ENCODE peak calls at places on chromosome 20, in seven cellular contexts. Y is activated CD8-positive, alpha-beta T cell treated with anti-CD3 and anti-CD28 coated beads for 36 hours; N is thoracic aorta; O is fibroblast of lung; R is PC-3; P is HFFc6; J is endodermal cell. F is an unnamed sample.

GRCh38 chr20:56995635-56996075 is 270.8 kb downstream of the BMP7 start:
- DNase-seq in P (no peak), J (peak), R (peak), N (no peak), Y (peak), O (no peak), F (peak)

GRCh38 chr20:41717464-41717863 is 99.3 kb upstream of the CHD6 start:
- DNase-seq in J (no peak), R (no peak), O (peak), Y (no peak), N (no peak), P (no peak), F (no peak)

GRCh38 chr20:10578607-10579006 is 95.2 kb downstream of the JAG1 start:
- DNase-seq in J (no peak), N (no peak), O (peak), P (peak), R (peak), Y (no peak), F (no peak)

GRCh38 chr20:5844063-5844681 is 94.0 kb downstream of the SHLD1 start:
- DNase-seq in O (peak), Y (peak), N (no peak), R (peak), P (no peak), J (no peak), F (peak)

GRCh38 chr20:3710703-3711417 is 1.5 kb downstream of the SIGLEC1 start:
- DNase-seq in P (peak), R (peak), Y (peak), N (no peak), J (peak), O (peak), F (peak)

GRCh38 chr20:56893206-56893605 is 264.1 kb downstream of the TFAP2C start:
- DNase-seq in R (no peak), P (no peak), O (no peak), N (no peak), J (peak), Y (peak), F (no peak)

GRCh38 chr20:57703013-57703412 is 6.8 kb downstream of the PMEPA1 start:
- DNase-seq in J (no peak), P (no peak), Y (no peak), N (no peak), R (no peak), O (no peak), F (no peak)

GRCh38 chr20:45095753-45096371 is 5.1 kb downstream of the KCNS1 start:
- DNase-seq in Y (peak), O (peak), N (no peak), R (peak), J (peak), P (peak), F (peak)

GRCh38 chr20:62910217-62910766 is 16.0 kb downstream of the DIDO1 start:
- DNase-seq in P (no peak), Y (no peak), O (no peak), N (no peak), J (no peak), R (no peak), F (no peak)

GRCh38 chr20:5164645-5165399 is 38.0 kb downstream of the CDS2 start:
- DNase-seq in P (no peak), J (no peak), O (no peak), R (no peak), N (no peak), Y (no peak), F (no peak)

GRCh38 chr20:4190792-4191519 is 175.6 kb upstream of the RNF24 start:
- DNase-seq in Y (no peak), N (no peak), J (no peak), O (no peak), R (peak), P (no peak), F (no peak)

GRCh38 chr20:37711987-37712961 is 18.4 kb downstream of the CTNNBL1 start:
- DNase-seq in P (no peak), R (no peak), J (no peak), N (no peak), Y (no peak), O (no peak), F (no peak)

GRCh38 chr20:4684837-4685413 is 36.8 kb upstream of the PRND start:
- DNase-seq in J (no peak), R (peak), Y (no peak), O (peak), N (no peak), P (peak), F (no peak)

GRCh38 chr20:22576733-22577514 is 7.4 kb downstream of the FOXA2 start:
- DNase-seq in P (no peak), J (peak), Y (no peak), O (no peak), R (no peak), N (no peak), F (no peak)

GRCh38 chr20:49167811-49168507 is 20.2 kb downstream of the STAU1 start:
- DNase-seq in Y (no peak), R (no peak), P (peak), O (peak), J (no peak), N (no peak), F (no peak)

GRCh38 chr20:15699431-15700146 is 873.7 kb downstream of the KIF16B start:
- DNase-seq in P (no peak), R (peak), J (peak), Y (no peak), O (no peak), N (no peak), F (no peak)

GRCh38 chr20:49037962-49038387 is 8.1 kb upstream of the CSE1L start:
- DNase-seq in P (no peak), R (no peak), Y (peak), O (no peak), J (peak), N (no peak), F (no peak)

GRCh38 chr20:41029150-41029872 is 689 bp downstream of the TOP1 start:
- DNase-seq in P (no peak), J (peak), R (no peak), Y (peak), O (no peak), N (no peak), F (peak)

GRCh38 chr20:10619427-10619826 is 54.4 kb downstream of the JAG1 start:
- DNase-seq in O (peak), P (peak), N (no peak), J (no peak), R (peak), Y (no peak), F (no peak)

GRCh38 chr20:38049800-38050199 is 16.3 kb downstream of the RPRD1B start:
- DNase-seq in J (no peak), Y (no peak), O (peak), R (peak), N (no peak), P (peak), F (no peak)

DNA sequence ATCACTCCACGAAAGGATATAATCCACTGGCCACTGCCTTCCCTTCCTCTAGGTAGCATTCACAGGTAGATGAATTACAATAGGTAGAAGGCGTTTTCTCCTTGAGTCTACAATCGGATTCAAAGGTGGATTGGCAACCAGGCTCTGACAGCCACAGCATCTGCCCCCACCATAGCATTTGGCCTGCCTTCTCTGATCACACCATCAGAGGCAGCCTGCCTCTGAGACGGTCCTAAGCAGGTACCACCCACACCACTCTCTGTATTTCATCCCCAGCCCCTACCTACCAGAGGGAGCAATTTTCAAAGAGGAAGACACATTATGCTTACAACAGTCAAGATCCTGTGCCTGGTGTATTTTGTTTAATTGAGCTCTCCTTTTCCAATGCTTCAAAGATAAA is 210.5 kb upstream of the SPTLC3 start:
- DNase-seq in P (no peak), Y (no peak), N (no peak), O (no peak), J (peak), R (no peak), F (no peak)
- TF ChIP-seq CTCF in P (no peak), Y (no peak), N (no peak), O (no peak), J (peak), R (no peak), F (no peak)

GRCh38 chr20:36574278-36575065 is 1.1 kb downstream of the TGIF2 start:
- DNase-seq in Y (peak), J (peak), P (no peak), N (no peak), R (peak), O (peak), F (peak)
- TF ChIP-seq CTCF in Y (no peak), J (no peak), P (no peak), N (no peak), R (no peak), O (no peak), F (no peak)

GRCh38 chr20:46708172-46708860 is 1.1 kb upstream of the SLC2A10 start:
- DNase-seq in O (no peak), N (no peak), P (no peak), Y (peak), R (no peak), J (peak), F (no peak)
- TF ChIP-seq CTCF in O (no peak), N (no peak), P (peak), Y (peak), R (no peak), J (peak), F (peak)

DNA sequence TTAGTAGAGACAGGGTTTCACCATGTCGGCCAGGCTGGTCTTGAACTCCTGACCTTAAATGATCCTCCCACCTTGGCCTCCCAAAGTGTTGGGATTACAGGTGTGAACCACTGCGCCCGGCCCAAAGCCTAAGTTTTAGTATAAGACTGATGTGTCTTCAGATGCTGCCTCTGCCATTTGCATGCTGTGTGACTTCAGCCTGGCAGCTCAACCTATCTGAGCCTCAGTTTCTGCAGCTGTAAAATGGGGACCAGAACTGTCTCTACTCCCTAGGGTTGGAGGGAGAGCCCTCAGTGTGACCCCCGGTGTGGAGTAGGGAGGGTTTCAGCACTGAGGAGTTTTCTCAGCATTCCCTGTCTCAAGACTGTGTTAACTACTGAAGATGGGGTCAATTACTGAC is 64.6 kb downstream of the PHACTR3 start:
- DNase-seq in Y (no peak), R (no peak), O (no peak), N (no peak), J (no peak), P (no peak), F (no peak)
- TF ChIP-seq CTCF in Y (no peak), R (no peak), O (no peak), N (no peak), J (no peak), P (no peak), F (no peak)

GRCh38 chr20:768426-768978 is at the start of gene SLC52A3:
- DNase-seq in O (no peak), R (peak), Y (peak), J (peak), P (no peak), N (no peak), F (no peak)
- TF ChIP-seq CTCF in O (no peak), R (peak), Y (no peak), J (peak), P (peak), N (no peak), F (peak)

DNA sequence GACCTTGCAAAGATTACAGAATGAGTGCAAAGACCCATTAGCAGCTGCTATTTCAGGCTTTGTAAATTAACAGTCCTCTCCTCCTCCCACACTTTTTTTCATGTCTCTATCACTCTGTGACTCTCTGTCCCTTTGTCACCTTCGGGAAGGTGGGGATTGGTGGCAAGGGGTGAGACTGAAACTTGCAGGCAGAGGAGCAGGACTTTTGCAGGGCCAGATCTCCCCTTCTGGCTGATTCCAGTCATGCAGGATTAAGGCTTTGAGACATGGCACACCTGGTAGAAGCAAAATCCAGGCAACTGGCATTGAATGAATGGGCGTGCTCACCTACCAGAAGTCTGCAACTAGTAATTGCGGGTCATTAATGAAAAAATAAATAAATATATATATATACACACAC is 222.7 kb downstream of the TSHZ2 start:
- DNase-seq in Y (no peak), O (no peak), P (no peak), N (no peak), R (no peak), J (peak), F (no peak)
- TF ChIP-seq CTCF in Y (no peak), O (no peak), P (no peak), N (no peak), R (no peak), J (peak), F (no peak)

DNA sequence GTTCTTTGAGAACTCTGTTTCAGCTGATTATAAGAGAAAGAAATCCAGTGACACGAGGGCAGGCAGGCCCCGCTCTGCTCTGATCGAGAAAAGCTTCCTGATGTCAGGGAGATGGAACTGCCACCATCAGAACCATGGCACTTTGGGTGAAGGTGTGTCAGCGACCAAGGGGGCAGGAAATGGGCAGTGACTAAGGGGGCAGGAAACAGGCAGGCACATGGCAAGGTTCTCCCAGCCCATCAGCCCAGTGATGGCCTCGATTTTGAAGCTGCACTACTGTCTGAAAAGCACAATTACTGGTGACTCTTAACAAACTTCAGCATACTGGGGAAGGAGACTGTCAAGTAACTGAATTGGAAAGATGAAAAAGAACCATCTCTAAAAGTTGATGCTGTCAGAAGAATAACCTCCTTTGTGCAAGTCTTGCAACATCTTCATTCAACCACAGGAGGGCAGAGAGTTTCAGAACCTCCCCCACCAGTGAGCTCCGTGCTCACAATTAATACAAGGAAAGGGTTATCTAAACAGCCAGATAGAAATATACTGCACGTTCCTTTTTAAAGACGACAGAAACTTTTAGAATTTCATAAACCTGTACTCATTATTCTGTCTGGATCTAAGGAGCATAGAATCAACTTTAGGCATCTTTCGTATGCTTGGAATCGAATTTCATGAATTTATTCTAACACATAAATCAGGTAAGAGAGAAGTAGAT is 39.1 kb downstream of the TMX4 start:
- DNase-seq in N (no peak), Y (peak), J (peak), O (peak), P (peak), R (peak), F (peak)
- TF ChIP-seq CTCF in N (no peak), Y (peak), J (peak), O (peak), P (peak), R (peak), F (peak)

DNA sequence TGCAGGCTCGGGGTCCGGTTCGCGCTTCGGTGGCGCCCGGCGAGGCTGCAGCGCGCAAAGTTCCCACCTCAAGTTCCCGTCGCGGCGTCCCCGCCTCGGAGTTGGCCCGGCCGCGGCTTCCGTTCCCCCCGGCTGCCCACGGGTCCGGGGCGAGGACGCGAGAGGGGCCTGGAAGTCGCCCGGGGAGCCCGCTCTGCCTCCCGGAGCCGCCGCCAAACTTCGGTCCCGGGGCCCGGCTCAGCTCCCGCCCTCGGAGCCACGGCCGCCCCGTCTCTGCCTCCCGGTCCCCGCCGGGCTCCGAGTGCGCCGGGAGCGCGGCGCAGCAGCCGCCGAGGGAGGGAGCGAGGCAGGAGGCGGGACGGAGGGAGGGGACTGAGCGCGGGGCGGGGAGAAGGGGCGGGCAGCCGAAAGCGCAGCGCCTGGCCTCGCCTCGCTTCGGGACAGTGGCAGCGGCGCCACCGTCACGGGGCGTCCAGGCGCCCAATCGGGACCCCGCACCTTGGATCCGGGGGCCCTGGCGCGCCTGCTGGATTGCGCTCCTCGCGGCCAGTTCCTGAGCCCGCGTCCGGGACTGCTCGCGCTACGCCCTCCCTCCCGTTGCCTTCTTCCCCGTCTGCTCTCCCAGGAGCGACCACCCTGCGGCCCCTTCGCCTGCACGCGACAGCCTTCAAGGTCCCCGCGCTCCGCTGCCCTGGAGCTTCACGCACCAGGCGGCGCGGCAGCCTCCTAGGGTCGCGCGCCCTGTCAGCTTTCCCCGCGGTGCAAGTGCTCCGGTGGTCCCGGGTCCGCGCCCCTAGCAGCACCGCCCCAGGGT is at the start of gene KCNG1:
- DNase-seq in P (peak), Y (peak), J (peak), N (no peak), O (peak), R (peak), F (peak)
- TF ChIP-seq CTCF in P (peak), Y (no peak), J (peak), N (no peak), O (no peak), R (no peak), F (no peak)

GRCh38 chr20:21526776-21527175 is 12.9 kb upstream of the NKX2-2 start:
- DNase-seq in J (no peak), N (no peak), O (no peak), P (no peak), Y (no peak), R (peak), F (no peak)

GRCh38 chr20:21534453-21534852 is 20.6 kb upstream of the NKX2-2 start:
- DNase-seq in J (no peak), N (no peak), O (no peak), P (no peak), R (no peak), Y (no peak), F (no peak)

GRCh38 chr20:21527908-21528307 is 14.0 kb upstream of the NKX2-2 start:
- DNase-seq in P (no peak), O (no peak), R (no peak), J (no peak), N (no peak), Y (no peak), F (no peak)

GRCh38 chr20:21528870-21529269 is 15.0 kb upstream of the NKX2-2 start:
- DNase-seq in O (no peak), Y (no peak), R (no peak), J (no peak), P (no peak), N (no peak), F (no peak)

GRCh38 chr20:21529863-21530262 is 16.0 kb upstream of the NKX2-2 start:
- DNase-seq in J (no peak), N (no peak), O (no peak), P (no peak), R (peak), Y (no peak), F (peak)
- TF ChIP-seq CTCF in J (peak), N (no peak), O (no peak), P (peak), R (peak), Y (peak), F (peak)

DNA sequence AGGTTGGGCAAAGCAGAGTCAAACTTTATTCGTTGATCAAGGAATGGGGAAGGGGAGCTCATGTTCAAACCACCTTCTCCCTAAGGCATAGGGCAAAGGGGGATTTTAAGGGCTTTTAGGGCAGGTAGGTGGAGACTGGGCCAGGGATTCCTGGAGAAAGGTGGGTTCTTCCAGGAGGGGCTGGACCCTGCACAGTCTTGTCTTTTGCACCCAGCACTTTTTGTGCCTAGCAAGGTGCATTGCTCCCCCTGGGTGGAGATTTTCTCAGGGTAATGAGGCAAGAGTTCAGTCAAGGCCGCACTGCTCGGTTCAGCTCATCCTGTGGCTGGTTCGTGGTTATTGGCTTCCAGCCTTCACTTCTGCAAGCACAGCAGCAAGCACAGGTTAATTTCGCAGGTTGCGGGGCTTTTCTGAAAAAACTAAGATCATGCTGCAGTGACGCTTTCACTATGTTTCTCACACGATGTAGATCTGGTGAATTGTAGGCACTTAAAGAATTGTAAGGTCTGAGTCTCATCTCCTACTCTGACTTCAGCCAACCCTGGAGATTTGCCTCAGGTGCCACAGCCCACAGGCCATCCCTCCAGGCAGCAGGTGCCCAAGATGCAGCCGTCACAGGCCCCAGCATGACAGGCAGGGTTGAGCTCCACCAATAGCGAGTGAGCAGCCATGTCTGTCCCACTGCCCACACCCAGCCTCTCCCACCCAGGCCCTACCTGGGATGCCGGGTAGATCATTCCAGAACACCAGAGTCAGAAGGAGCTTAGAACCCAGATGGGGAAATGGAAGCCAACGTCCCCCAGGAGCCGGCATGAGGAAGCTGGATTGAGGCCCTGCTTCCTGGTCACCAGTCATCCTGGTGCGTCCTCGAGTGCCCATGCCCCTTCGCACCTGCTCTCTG is 37.1 kb downstream of the SUN5 start:
- DNase-seq in Y (peak), J (peak), R (no peak), O (no peak), P (no peak), N (no peak), F (peak)
- TF ChIP-seq CTCF in Y (no peak), J (no peak), R (no peak), O (no peak), P (no peak), N (no peak), F (no peak)

F was measured in GM13977.